ENCODE peak calls at places on chromosome 15, in four cellular contexts. V is A549, C is transverse colon, Y is prostate gland. U is an unnamed sample.
A peak's percentile ranks its signal among the peaks of the same experiment; 100 is the strongest.

GRCh38 chr15:75713338-75713895 is 769 bp upstream of the CSPG4 start:
- DNase-seq in Y (no peak), V (peak; percentile 40), C (peak; percentile 51), U (no peak)

GRCh38 chr15:91055548-91056331 is 33.3 kb upstream of the VPS33B start:
- DNase-seq in C (peak; percentile 57), Y (peak; percentile 72), V (peak; percentile 85), U (peak; percentile 60)

GRCh38 chr15:92714457-92715401 is 59.2 kb upstream of the FAM174B start:
- DNase-seq in C (peak; percentile 65), Y (peak; percentile 74), V (peak; percentile 83), U (peak; percentile 81)

GRCh38 chr15:68672781-68673205 is 94.0 kb downstream of the CORO2B start:
- DNase-seq in V (peak; percentile 29), Y (no peak), C (no peak), U (no peak)

GRCh38 chr15:98946301-98947255 is 61.0 kb downstream of the PGPEP1L start:
- DNase-seq in V (no peak), C (no peak), Y (no peak), U (no peak)

GRCh38 chr15:68730491-68731317 is 90.0 kb downstream of the ANP32A start:
- DNase-seq in Y (peak; percentile 29), V (peak; percentile 68), C (peak; percentile 46), U (peak; percentile 37)

GRCh38 chr15:40340740-40341400 is at the start of gene CCDC9B:
- DNase-seq in Y (peak; percentile 90), V (peak; percentile 69), C (peak; percentile 96), U (peak; percentile 92)

GRCh38 chr15:77035999-77036471 is 34.9 kb downstream of the TSPAN3 start:
- DNase-seq in V (no peak), C (peak; percentile 7), Y (no peak), U (no peak)

GRCh38 chr15:35630570-35630969 is 84.6 kb upstream of the DPH6 start:
- DNase-seq in V (no peak), Y (no peak), C (no peak), U (no peak)

GRCh38 chr15:95410757-95411156 is 919.7 kb upstream of the NR2F2 start:
- DNase-seq in Y (no peak), C (no peak), V (no peak), U (no peak)

GRCh38 chr15:38650384-38650783 is 85.8 kb upstream of the RASGRP1 start:
- DNase-seq in C (no peak), V (no peak), Y (no peak), U (no peak)

GRCh38 chr15:93028111-93028631 is 60.8 kb downstream of the RGMA start:
- DNase-seq in V (no peak), Y (no peak), C (no peak), U (no peak)

GRCh38 chr15:32636908-32637567 is 4.5 kb upstream of the SCG5 start:
- DNase-seq in Y (no peak), V (no peak), C (no peak), U (no peak)

GRCh38 chr15:40439461-40440299 is 1.1 kb upstream of the BAHD1 start:
- DNase-seq in Y (no peak), C (peak; percentile 68), V (peak; percentile 18), U (no peak)

GRCh38 chr15:68347392-68347791 is 69.8 kb downstream of the FEM1B start:
- DNase-seq in C (no peak), V (no peak), Y (no peak), U (no peak)

GRCh38 chr15:89067751-89068150 is 20.5 kb upstream of the ABHD2 start:
- DNase-seq in V (no peak), Y (no peak), C (no peak), U (no peak)

GRCh38 chr15:50798684-50799083 is 33.2 kb upstream of the SPPL2A start:
- DNase-seq in C (peak; percentile 54), V (peak; percentile 11), Y (peak; percentile 13), U (no peak)

GRCh38 chr15:88440021-88440420 is 27.2 kb downstream of the MRPL46 start:
- DNase-seq in V (peak; percentile 42), C (no peak), Y (no peak), U (peak; percentile 11)

GRCh38 chr15:80957556-80957955 is 32.1 kb downstream of the MESD start:
- DNase-seq in Y (no peak), V (no peak), C (no peak), U (no peak)

GRCh38 chr15:68418611-68419161 is 13.3 kb downstream of the ITGA11 start:
- DNase-seq in C (peak; percentile 65), V (peak; percentile 52), Y (peak; percentile 35), U (no peak)

GRCh38 chr15:44099671-44100070 is 95.4 kb downstream of the FRMD5 start:
- DNase-seq in Y (no peak), C (no peak), V (no peak), U (no peak)

GRCh38 chr15:80906159-80906775 is 83.4 kb downstream of the MESD start:
- DNase-seq in V (peak; percentile 26), Y (no peak), C (no peak), U (no peak)

GRCh38 chr15:26661727-26662126 is 111.1 kb downstream of the GABRB3 start:
- DNase-seq in Y (no peak), C (no peak), V (no peak), U (no peak)

GRCh38 chr15:89068325-89068784 is 19.9 kb upstream of the ABHD2 start:
- DNase-seq in Y (no peak), C (no peak), V (peak; percentile 46), U (no peak)

GRCh38 chr15:48806151-48806550 is 4.7 kb downstream of the CEP152 start:
- DNase-seq in V (no peak), Y (no peak), C (no peak), U (no peak)

GRCh38 chr15:31276596-31277298 is 49.9 kb upstream of the KLF13 start:
- DNase-seq in Y (peak; percentile 3), C (peak; percentile 6), V (no peak), U (no peak)

GRCh38 chr15:31024330-31024729 is 32.9 kb upstream of the MTMR10 start:
- DNase-seq in C (no peak), Y (no peak), V (peak; percentile 75), U (no peak)

GRCh38 chr15:37107071-37107753 is 6.9 kb upstream of the MEIS2 start:
- DNase-seq in Y (no peak), V (no peak), C (no peak), U (no peak)

GRCh38 chr15:37104413-37105392 is 4.4 kb upstream of the MEIS2 start:
- DNase-seq in Y (no peak), V (no peak), C (no peak), U (no peak)

GRCh38 chr15:37105795-37106333 is 5.5 kb upstream of the MEIS2 start:
- DNase-seq in Y (no peak), C (no peak), V (no peak), U (no peak)

GRCh38 chr15:37107754-37108724 is 7.7 kb upstream of the MEIS2 start:
- DNase-seq in C (no peak), V (no peak), Y (no peak), U (no peak)

GRCh38 chr15:37106490-37107001 is 6.2 kb upstream of the MEIS2 start:
- DNase-seq in Y (no peak), C (no peak), V (no peak), U (no peak)
- TF ChIP-seq CTCF in Y (no peak), C (no peak), V (no peak), U (no peak)

DNA sequence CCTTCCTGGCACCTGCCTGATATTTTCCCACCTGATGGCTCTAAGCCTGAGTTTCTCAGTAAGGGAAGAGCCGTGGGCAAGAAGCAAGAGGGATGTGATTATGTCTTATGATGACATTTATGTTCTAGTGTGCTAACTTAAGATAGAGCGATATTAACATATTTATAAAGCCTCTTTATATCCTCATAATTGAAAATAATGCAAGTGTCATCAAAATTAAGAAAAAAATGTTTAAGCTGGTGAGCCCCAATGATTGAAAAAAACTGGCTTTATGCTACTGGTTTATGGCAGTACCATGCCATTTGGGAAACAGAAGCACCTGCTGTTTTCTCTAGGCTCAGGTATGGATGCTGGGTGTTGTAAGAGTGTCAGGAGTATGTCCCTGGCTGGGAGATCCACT is 431.5 kb upstream of the TPM1 start:
- DNase-seq in Y (no peak), V (no peak), C (no peak), U (no peak)
- H3K4me1 ChIP-seq in Y (no peaks in the 10 kb centered on the region), V (peaks cover 24% of the 10 kb centered on the region), C (no peaks in the 10 kb centered on the region), U (no peaks in the 10 kb centered on the region)

GRCh38 chr15:78977091-78977571 is 32.3 kb upstream of the CTSH start:
- DNase-seq in Y (no peak), C (no peak), V (no peak), U (no peak)
- H3K27ac ChIP-seq in Y (no peak overlapping the region), C (peak overlapping the region; percentile 40), V (no peak overlapping the region), U (no peak overlapping the region)

GRCh38 chr15:100430381-100430780 is 88.6 kb upstream of the ADAMTS17 start:
- DNase-seq in V (no peak), C (no peak), Y (no peak), U (no peak)

GRCh38 chr15:100434038-100434437 is 92.3 kb upstream of the ADAMTS17 start:
- DNase-seq in V (no peak), C (no peak), Y (no peak), U (no peak)

GRCh38 chr15:100429116-100429728 is 87.4 kb upstream of the ADAMTS17 start:
- DNase-seq in Y (no peak), C (no peak), V (no peak), U (no peak)

GRCh38 chr15:100437261-100437660 is 91.5 kb downstream of the CERS3 start:
- DNase-seq in Y (no peak), C (no peak), V (no peak), U (no peak)

DNA sequence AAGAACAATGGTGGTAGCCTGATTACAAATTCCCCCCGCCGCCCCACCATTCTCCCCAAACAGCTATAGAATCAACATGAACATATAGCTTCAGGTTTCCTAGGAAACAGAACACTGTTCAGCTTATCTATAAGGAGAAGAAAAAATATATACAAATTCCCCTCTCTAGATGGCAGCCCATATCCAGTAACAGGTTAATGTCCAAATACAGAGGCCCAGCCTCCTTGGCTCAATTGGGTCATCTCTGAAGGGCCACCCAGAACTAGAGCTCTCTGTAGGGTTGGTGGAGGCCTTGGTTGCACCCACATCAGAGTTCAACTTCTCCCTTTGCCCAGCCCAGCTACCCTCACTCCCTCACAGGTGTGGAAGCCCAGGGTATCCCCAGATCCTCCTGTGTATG is 91.5 kb upstream of the ADAMTS17 start:
- DNase-seq in V (no peak), C (no peak), Y (no peak), U (no peak)
- TF ChIP-seq CTCF in V (no peak), C (no peak), Y (no peak), U (no peak)

U was measured in lung.